ENCODE peak calls at places on chromosomes 13 and 19, in eight cellular contexts. K, N, M, Y, H, X, V and Z are unnamed samples.

GRCh38 chr19:58355891-58356235 is 2.6 kb upstream of the A1BG start:
- ATAC-seq in K (peak), N (no peak), M (no peak), Y (no peak), H (no peak), X (no peak), V (no peak), Z (no peak)

GRCh38 chr19:42412223-42412622 is 15.0 kb downstream of the LIPE start:
- ATAC-seq in K (peak), N (no peak), M (peak), Y (no peak), H (no peak), X (no peak), V (no peak), Z (peak)

GRCh38 chr13:34720618-34721017 is 221.5 kb upstream of the NBEA start:
- ATAC-seq in K (no peak), N (no peak), M (no peak), Y (no peak), H (no peak), X (no peak), V (no peak), Z (no peak)

GRCh38 chr13:44230736-44231135 is 142.9 kb upstream of the SERP2 start:
- ATAC-seq in K (no peak), N (no peak), M (no peak), Y (no peak), H (no peak), X (no peak), V (no peak), Z (no peak)

GRCh38 chr19:41927810-41928192 is 448 bp downstream of the ERFL start:
- ATAC-seq in K (no peak), N (peak), M (no peak), Y (peak), H (no peak), X (peak), V (peak), Z (no peak)

GRCh38 chr13:21987793-21988192 is 316.9 kb downstream of the FGF9 start:
- ATAC-seq in K (no peak), N (no peak), M (no peak), Y (no peak), H (no peak), X (no peak), V (no peak), Z (no peak)

GRCh38 chr13:59318320-59318930 is 845.3 kb downstream of the DIAPH3 start:
- ATAC-seq in K (no peak), N (no peak), M (no peak), Y (no peak), H (peak), X (peak), V (no peak), Z (no peak)

GRCh38 chr13:79631260-79631659 is 150.3 kb downstream of the NDFIP2 start:
- ATAC-seq in K (peak), N (no peak), M (no peak), Y (no peak), H (no peak), X (peak), V (no peak), Z (peak)

GRCh38 chr19:12720851-12721655 is 2.7 kb downstream of the TNPO2 start:
- ATAC-seq in K (peak), N (no peak), M (no peak), Y (no peak), H (peak), X (peak), V (no peak), Z (peak)

GRCh38 chr19:57192064-57192395 is 730 bp downstream of the ZNF264 start:
- ATAC-seq in K (no peak), N (no peak), M (peak), Y (no peak), H (no peak), X (peak), V (no peak), Z (peak)

GRCh38 chr13:39250440-39250839 is 212.2 kb downstream of the NHLRC3 start:
- ATAC-seq in K (no peak), N (no peak), M (no peak), Y (no peak), H (no peak), X (no peak), V (no peak), Z (no peak)

GRCh38 chr13:47147784-47148062 is 250.9 kb upstream of the HTR2A start:
- ATAC-seq in K (no peak), N (no peak), M (no peak), Y (no peak), H (no peak), X (peak), V (no peak), Z (no peak)

GRCh38 chr13:98541701-98542203 is 35.2 kb downstream of the STK24 start:
- ATAC-seq in K (no peak), N (no peak), M (peak), Y (no peak), H (no peak), X (peak), V (no peak), Z (no peak)

GRCh38 chr19:21574607-21575006 is 69.2 kb downstream of the ZNF429 start:
- ATAC-seq in K (no peak), N (no peak), M (no peak), Y (no peak), H (no peak), X (no peak), V (no peak), Z (no peak)

GRCh38 chr13:32282096-32282711 is 33.0 kb downstream of the ZAR1L start:
- ATAC-seq in K (no peak), N (no peak), M (no peak), Y (no peak), H (no peak), X (no peak), V (no peak), Z (no peak)

GRCh38 chr13:27183561-27184147 is 12.0 kb upstream of the USP12 start:
- ATAC-seq in K (peak), N (no peak), M (no peak), Y (no peak), H (peak), X (peak), V (no peak), Z (peak)

GRCh38 chr13:20559659-20560356 is 7.1 kb upstream of the IFT88 start:
- ATAC-seq in K (no peak), N (no peak), M (no peak), Y (no peak), H (peak), X (no peak), V (no peak), Z (no peak)

GRCh38 chr19:49441210-49441959 is at the start of gene SLC17A7:
- ATAC-seq in K (no peak), N (no peak), M (peak), Y (peak), H (no peak), X (no peak), V (no peak), Z (no peak)

GRCh38 chr19:18364826-18365528 is 21.0 kb upstream of the GDF15 start:
- ATAC-seq in K (peak), N (no peak), M (peak), Y (no peak), H (peak), X (peak), V (peak), Z (peak)

GRCh38 chr13:109602356-109602755 is 184.0 kb downstream of the IRS2 start:
- ATAC-seq in K (no peak), N (no peak), M (no peak), Y (no peak), H (no peak), X (no peak), V (no peak), Z (no peak)

GRCh38 chr13:101941095-101941777 is 460.6 kb downstream of the FGF14 start:
- ATAC-seq in K (no peak), N (no peak), M (no peak), Y (no peak), H (peak), X (peak), V (no peak), Z (no peak)